ENCODE peak calls at places on chromosomes 5 and 9, in seven cellular contexts. A is stomach, E is mesothelial cell of epicardium, K is omental fat pad, L is AG09319, C is lower leg skin, T is BJ. B is an unnamed sample.

GRCh38 chr5:145938699-145939531 is 2.5 kb downstream of the SH3RF2 start:
- DNase-seq in A (no peak), E (no peak), K (no peak), L (no peak), C (no peak), T (no peak), B (no peak)

GRCh38 chr9:14277202-14277601 is 36.7 kb downstream of the NFIB start:
- DNase-seq in A (no peak), E (no peak), K (no peak), L (no peak), C (no peak), T (no peak), B (no peak)

GRCh38 chr5:66306105-66306843 is 162.2 kb downstream of the SREK1 start:
- DNase-seq in A (peak; percentile 48), E (no peak), K (no peak), L (peak; percentile 30), C (no peak), T (peak; percentile 4), B (no peak)

GRCh38 chr5:19880859-19881436 is 107.1 kb downstream of the CDH18 start:
- DNase-seq in A (no peak), E (no peak), K (no peak), L (no peak), C (no peak), T (no peak), B (no peak)

GRCh38 chr9:87063246-87063645 is 115.9 kb upstream of the GAS1 start:
- DNase-seq in A (no peak), E (no peak), K (no peak), L (no peak), C (no peak), T (no peak), B (no peak)

GRCh38 chr9:137973829-137974416 is 96.3 kb downstream of the CACNA1B start:
- DNase-seq in A (peak; percentile 9), E (no peak), K (no peak), L (no peak), C (no peak), T (no peak), B (no peak)

GRCh38 chr9:100573655-100574260 is 4.1 kb upstream of the CAVIN4 start:
- DNase-seq in A (no peak), E (no peak), K (no peak), L (no peak), C (no peak), T (no peak), B (no peak)

GRCh38 chr5:84430079-84430478 is 45.4 kb upstream of the EDIL3 start:
- DNase-seq in A (no peak), E (no peak), K (no peak), L (no peak), C (no peak), T (no peak), B (no peak)

GRCh38 chr9:38022995-38023394 is 46.0 kb downstream of the SHB start:
- DNase-seq in A (peak; percentile 82), E (no peak), K (no peak), L (no peak), C (no peak), T (no peak), B (no peak)

GRCh38 chr5:54517174-54517511 is 416 bp upstream of the SNX18 start:
- DNase-seq in A (no peak), E (no peak), K (no peak), L (no peak), C (peak; percentile 15), T (no peak), B (no peak)

GRCh38 chr9:3894764-3895163 is 369.0 kb upstream of the RFX3 start:
- DNase-seq in A (no peak), E (no peak), K (no peak), L (peak; percentile 76), C (no peak), T (peak; percentile 65), B (no peak)

GRCh38 chr5:54519083-54519541 is 1.6 kb downstream of the SNX18 start:
- DNase-seq in A (no peak), E (no peak), K (no peak), L (no peak), C (peak; percentile 83), T (no peak), B (no peak)

GRCh38 chr5:154491951-154492350 is 13.9 kb upstream of the HAND1 start:
- DNase-seq in A (no peak), E (no peak), K (no peak), L (no peak), C (peak; percentile 59), T (no peak), B (no peak)

GRCh38 chr5:53112909-53113308 is 3.4 kb upstream of the MOCS2 start:
- DNase-seq in A (no peak), E (no peak), K (no peak), L (no peak), C (no peak), T (no peak), B (no peak)

GRCh38 chr9:34403554-34404380 is 27.1 kb upstream of the MYORG start:
- DNase-seq in A (peak; percentile 77), E (no peak), K (peak; percentile 65), L (no peak), C (peak; percentile 89), T (no peak), B (no peak)

GRCh38 chr5:148697177-148697820 is 43.0 kb upstream of the HTR4 start:
- DNase-seq in A (no peak), E (no peak), K (no peak), L (no peak), C (no peak), T (peak; percentile 7), B (no peak)

GRCh38 chr5:11390369-11390768 is 513.9 kb downstream of the CTNND2 start:
- DNase-seq in A (no peak), E (no peak), K (no peak), L (no peak), C (no peak), T (no peak), B (no peak)

GRCh38 chr5:19928556-19929421 is 59.2 kb downstream of the CDH18 start:
- DNase-seq in A (no peak), E (no peak), K (no peak), L (peak; percentile 40), C (no peak), T (peak; percentile 65), B (no peak)

GRCh38 chr5:119362714-119363113 is 6.9 kb downstream of the TNFAIP8 start:
- DNase-seq in A (no peak), E (no peak), K (no peak), L (no peak), C (no peak), T (no peak), B (no peak)

GRCh38 chr5:157855404-157855994 is 3.4 kb downstream of the CLINT1 start:
- DNase-seq in A (peak; percentile 60), E (no peak), K (no peak), L (peak; percentile 32), C (no peak), T (no peak), B (no peak)

GRCh38 chr5:71778678-71779276 is 59.7 kb downstream of the CARTPT start:
- DNase-seq in A (no peak), E (no peak), K (no peak), L (no peak), C (no peak), T (no peak), B (no peak)
- TF ChIP-seq CTCF in A (no peak), E (no peak), K (no peak), L (peak; percentile 66), C (no peak), T (peak; percentile 62), B (peak; percentile 78)

DNA sequence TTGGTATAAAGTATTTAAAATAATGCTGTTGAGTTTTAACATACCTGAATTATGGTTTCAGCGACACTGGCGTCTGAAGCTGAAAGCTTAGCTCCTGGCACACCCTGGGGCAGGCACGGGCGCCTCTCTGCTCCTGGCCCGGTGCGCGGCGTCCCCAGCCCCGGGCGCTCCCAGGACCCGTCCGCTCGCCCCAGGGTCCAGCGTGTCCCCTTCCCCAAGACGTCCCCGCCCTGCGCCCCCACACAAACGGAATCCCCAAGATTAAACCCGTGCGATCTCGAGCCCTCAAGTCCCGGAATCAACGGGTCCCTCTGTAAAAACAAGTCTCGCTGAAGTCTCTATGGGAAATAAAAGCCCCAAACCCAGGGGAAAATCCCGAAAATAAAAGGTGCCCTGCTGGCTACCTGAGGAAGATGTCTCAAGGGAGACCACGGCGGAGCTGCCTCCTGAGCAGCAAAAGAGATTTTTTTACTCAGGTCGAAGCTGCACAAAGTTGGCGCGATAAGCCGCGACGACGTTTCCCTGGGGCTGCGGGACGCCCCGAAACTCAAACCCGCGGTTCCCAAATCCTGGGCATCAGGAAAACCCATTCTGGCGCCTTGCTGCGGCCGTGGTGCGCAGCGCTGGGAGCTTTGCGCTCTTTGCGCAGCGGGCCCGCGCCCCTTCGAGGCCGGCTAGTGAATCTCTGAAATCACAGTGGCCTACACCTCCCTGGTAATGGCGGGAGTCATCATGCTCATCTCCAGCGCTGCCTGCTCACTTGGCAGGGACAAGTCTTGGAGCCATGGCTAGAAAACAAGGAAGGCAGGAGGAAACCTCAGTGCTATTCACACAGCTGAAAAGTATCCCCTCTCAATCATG is 6.3 kb upstream of the IFNA8 start:
- DNase-seq in A (no peak), E (no peak), K (no peak), L (no peak), C (peak; percentile 86), T (no peak), B (no peak)
- TF ChIP-seq CTCF in A (no peak), E (no peak), K (no peak), L (no peak), C (no peak), T (no peak), B (peak; percentile 39)

DNA sequence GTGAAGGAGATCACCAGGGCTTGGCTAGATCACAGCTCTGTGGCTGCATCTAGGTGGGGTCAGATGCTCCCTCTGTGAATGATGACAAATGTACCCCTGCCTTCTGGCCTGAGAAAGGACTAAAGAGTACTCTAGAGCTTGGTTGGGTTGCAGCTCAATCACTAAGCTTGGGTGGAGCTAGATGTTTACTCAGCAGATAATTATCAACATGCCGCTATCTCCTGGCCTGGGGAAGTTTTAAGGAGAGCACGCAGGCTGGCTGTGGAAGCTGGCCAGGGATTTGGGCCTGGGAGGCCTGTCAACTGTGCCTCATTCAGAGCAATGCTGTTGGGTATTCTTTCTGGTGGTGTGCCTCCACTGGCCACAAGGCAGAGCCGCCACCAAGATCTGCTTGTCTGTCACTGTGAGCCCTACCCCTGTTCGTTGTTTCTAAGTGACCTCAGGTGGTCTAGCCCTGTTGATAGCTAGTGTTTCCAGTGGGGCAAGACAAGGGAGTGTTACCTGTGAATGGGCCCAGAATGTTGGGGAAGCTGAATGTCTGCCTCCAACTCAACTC is 181.7 kb downstream of the ADGRV1 start:
- DNase-seq in A (no peak), E (no peak), K (no peak), L (no peak), C (no peak), T (no peak), B (no peak)
- TF ChIP-seq CTCF in A (no peak), E (no peak), K (no peak), L (no peak), C (no peak), T (no peak), B (no peak)

DNA sequence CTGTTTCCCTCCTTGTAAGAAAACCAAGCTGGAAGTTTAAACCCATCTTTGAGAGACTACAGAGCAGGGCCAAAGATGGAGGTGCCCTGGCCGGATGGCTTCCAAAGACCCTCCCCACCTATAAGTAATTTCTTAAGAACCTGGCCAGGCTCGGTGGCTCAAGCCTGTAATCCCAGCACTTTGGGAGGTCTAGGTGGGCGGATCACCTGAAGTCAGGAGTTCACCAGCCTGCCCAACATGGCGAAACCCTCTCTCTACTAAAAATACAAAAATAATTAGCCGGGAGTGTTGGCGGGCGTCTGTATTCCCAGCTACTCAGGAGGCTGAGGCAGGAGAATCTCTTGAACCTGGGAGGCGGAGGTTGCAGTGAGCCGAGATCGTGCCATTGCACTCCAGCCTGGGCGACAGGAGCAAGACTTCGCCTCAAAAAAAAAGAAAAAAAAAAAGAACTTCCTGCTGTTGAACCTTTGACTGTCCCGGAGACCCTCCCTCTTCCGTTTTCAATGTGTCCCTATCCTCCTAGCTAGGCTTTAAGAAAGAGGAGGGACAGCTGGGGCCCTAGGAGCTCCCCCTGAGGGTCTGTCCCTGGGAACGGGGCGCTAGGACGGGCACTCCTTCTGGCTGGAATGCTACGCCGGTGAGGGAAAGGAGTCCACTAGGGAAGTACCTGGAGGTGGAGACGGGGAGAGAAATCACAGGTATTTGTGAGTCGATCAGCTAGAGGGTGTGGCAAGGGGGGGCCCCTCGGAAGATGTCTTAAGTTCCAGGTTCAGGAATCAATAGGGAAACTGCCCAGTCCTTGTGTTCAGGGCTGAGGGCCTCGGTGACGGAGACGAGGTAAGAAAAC is 4.8 kb downstream of the SIT1 start:
- DNase-seq in A (peak; percentile 45), E (peak; percentile 39), K (no peak), L (no peak), C (no peak), T (no peak), B (no peak)
- TF ChIP-seq CTCF in A (no peak), E (no peak), K (no peak), L (peak; percentile 25), C (no peak), T (peak; percentile 43), B (no peak)